ENCODE peak calls at places on chromosomes 12 and 14, in nine cellular contexts. M is uterus, C is mammary epithelial cell, I is lower lobe of right lung, F is hepatocyte, Q is GM12878, A is astrocyte of the spinal cord, D is astrocyte of the cerebellum, O is HFF-Myc. N is an unnamed sample.

GRCh38 chr12:15899282-15899870 is 11.8 kb upstream of the DERA start:
- DNase-seq in M (no peak), C (no peak), I (no peak), F (peak), Q (no peak), A (no peak), D (no peak), O (no peak), N (no peak)

GRCh38 chr14:67526676-67527459 is 6.2 kb upstream of the PLEKHH1 start:
- DNase-seq in M (no peak), C (peak), I (no peak), F (peak), Q (peak), A (peak), D (peak), O (peak), N (no peak)

GRCh38 chr12:20374775-20375174 is 6.4 kb downstream of the PDE3A start:
- DNase-seq in M (no peak), C (no peak), I (no peak), F (no peak), Q (no peak), A (no peak), D (no peak), O (no peak), N (no peak)

GRCh38 chr12:26520154-26520553 is 312.8 kb downstream of the ITPR2 start:
- DNase-seq in M (no peak), C (no peak), I (no peak), F (no peak), Q (no peak), A (no peak), D (no peak), O (no peak), N (no peak)

GRCh38 chr12:122350444-122350843 is 72.0 kb downstream of the CLIP1 start:
- DNase-seq in M (peak), C (no peak), I (no peak), F (no peak), Q (no peak), A (peak), D (peak), O (no peak), N (no peak)

GRCh38 chr12:31000751-31001150 is 72.9 kb upstream of the DDX11 start:
- DNase-seq in M (no peak), C (peak), I (no peak), F (no peak), Q (no peak), A (peak), D (peak), O (no peak), N (no peak)

GRCh38 chr12:42865282-42865681 is 275.7 kb upstream of the PRICKLE1 start:
- DNase-seq in M (no peak), C (peak), I (no peak), F (no peak), Q (no peak), A (no peak), D (no peak), O (no peak), N (peak)

GRCh38 chr12:115661103-115661502 is 616.4 kb downstream of the MED13L start:
- DNase-seq in M (no peak), C (no peak), I (no peak), F (no peak), Q (no peak), A (peak), D (peak), O (peak), N (peak)

GRCh38 chr12:120157678-120158077 is 36.8 kb downstream of the GCN1 start:
- DNase-seq in M (no peak), C (no peak), I (no peak), F (no peak), Q (no peak), A (no peak), D (no peak), O (no peak), N (no peak)

GRCh38 chr12:27504506-27504905 is 19.5 kb upstream of the PPFIBP1 start:
- DNase-seq in M (no peak), C (no peak), I (no peak), F (no peak), Q (no peak), A (peak), D (no peak), O (no peak), N (no peak)

GRCh38 chr14:96261772-96262485 is 5.9 kb downstream of the BDKRB1 start:
- DNase-seq in M (no peak), C (no peak), I (no peak), F (no peak), Q (no peak), A (no peak), D (no peak), O (no peak), N (no peak)

GRCh38 chr14:42944284-42944683 is 1337.6 kb downstream of the LRFN5 start:
- DNase-seq in M (no peak), C (no peak), I (no peak), F (no peak), Q (no peak), A (peak), D (peak), O (no peak), N (no peak)

GRCh38 chr12:103801709-103802585 is 39.1 kb downstream of the NT5DC3 start:
- DNase-seq in M (peak), C (peak), I (no peak), F (no peak), Q (no peak), A (peak), D (no peak), O (no peak), N (no peak)

GRCh38 chr14:34722723-34723545 is 8.5 kb upstream of the CFL2 start:
- DNase-seq in M (peak), C (peak), I (no peak), F (peak), Q (no peak), A (peak), D (no peak), O (peak), N (no peak)

GRCh38 chr12:113861708-113862312 is 104.3 kb downstream of the RBM19 start:
- DNase-seq in M (no peak), C (no peak), I (no peak), F (no peak), Q (no peak), A (no peak), D (no peak), O (no peak), N (no peak)

GRCh38 chr14:50082784-50083466 is 33.4 kb downstream of the VCPKMT start:
- DNase-seq in M (no peak), C (peak), I (no peak), F (no peak), Q (peak), A (peak), D (no peak), O (no peak), N (no peak)

GRCh38 chr12:115012861-115013667 is 329.1 kb upstream of the TBX3 start:
- DNase-seq in M (no peak), C (no peak), I (no peak), F (peak), Q (no peak), A (no peak), D (no peak), O (no peak), N (no peak)

GRCh38 chr14:74563233-74563585 is 48.8 kb downstream of the LTBP2 start:
- DNase-seq in M (no peak), C (no peak), I (no peak), F (no peak), Q (no peak), A (peak), D (peak), O (no peak), N (no peak)

GRCh38 chr12:78494911-78495310 is 369.7 kb upstream of the SYT1 start:
- DNase-seq in M (no peak), C (peak), I (no peak), F (no peak), Q (no peak), A (peak), D (no peak), O (no peak), N (no peak)

GRCh38 chr14:85471744-85472143 is 58.2 kb upstream of the FLRT2 start:
- DNase-seq in M (peak), C (peak), I (no peak), F (peak), Q (no peak), A (peak), D (peak), O (peak), N (peak)

GRCh38 chr12:57628280-57629191 is 4.5 kb downstream of the B4GALNT1 start:
- DNase-seq in M (no peak), C (no peak), I (no peak), F (no peak), Q (no peak), A (no peak), D (no peak), O (no peak), N (no peak)

GRCh38 chr14:101075801-101076413 is 172.4 kb upstream of the RTL1 start:
- DNase-seq in M (peak), C (no peak), I (no peak), F (no peak), Q (no peak), A (no peak), D (no peak), O (no peak), N (no peak)

GRCh38 chr14:51453869-51454268 is 197.8 kb upstream of the FRMD6 start:
- DNase-seq in M (no peak), C (peak), I (no peak), F (no peak), Q (no peak), A (no peak), D (no peak), O (no peak), N (no peak)

GRCh38 chr14:37584211-37585100 is 10.6 kb downstream of the FOXA1 start:
- DNase-seq in M (no peak), C (no peak), I (no peak), F (peak), Q (no peak), A (no peak), D (no peak), O (no peak), N (no peak)

GRCh38 chr14:20460458-20461229 is 590 bp downstream of the PIP4P1 start:
- DNase-seq in M (no peak), C (peak), I (peak), F (peak), Q (peak), A (no peak), D (no peak), O (no peak), N (no peak)

GRCh38 chr12:94208433-94208921 is 60.1 kb downstream of the PLXNC1 start:
- DNase-seq in M (no peak), C (no peak), I (no peak), F (no peak), Q (no peak), A (no peak), D (no peak), O (no peak), N (no peak)

GRCh38 chr12:123150273-123150803 is 552 bp downstream of the PITPNM2 start:
- DNase-seq in M (peak), C (no peak), I (peak), F (no peak), Q (no peak), A (no peak), D (no peak), O (no peak), N (no peak)

GRCh38 chr12:76688001-76688400 is 75.9 kb upstream of the ZDHHC17 start:
- DNase-seq in M (no peak), C (no peak), I (no peak), F (no peak), Q (no peak), A (peak), D (peak), O (no peak), N (no peak)

GRCh38 chr14:75871181-75871880 is 110.5 kb downstream of the TGFB3 start:
- DNase-seq in M (no peak), C (no peak), I (no peak), F (peak), Q (no peak), A (peak), D (no peak), O (no peak), N (no peak)

GRCh38 chr12:122079038-122079531 is 529 bp downstream of the MLXIP start:
- DNase-seq in M (no peak), C (peak), I (peak), F (peak), Q (no peak), A (no peak), D (no peak), O (no peak), N (no peak)

GRCh38 chr12:50986961-50987737 is 34.8 kb downstream of the HIGD1C start:
- DNase-seq in M (peak), C (peak), I (no peak), F (peak), Q (no peak), A (peak), D (peak), O (peak), N (peak)

GRCh38 chr14:23653046-23653445 is 16.9 kb downstream of the DHRS2 start:
- DNase-seq in M (no peak), C (no peak), I (no peak), F (no peak), Q (no peak), A (no peak), D (no peak), O (no peak), N (no peak)

GRCh38 chr12:52674416-52674775 is 5.8 kb downstream of the KRT1 start:
- DNase-seq in M (no peak), C (no peak), I (no peak), F (no peak), Q (no peak), A (no peak), D (no peak), O (no peak), N (no peak)

GRCh38 chr12:55072093-55072492 is 52.3 kb downstream of the NEUROD4 start:
- DNase-seq in M (no peak), C (peak), I (peak), F (peak), Q (no peak), A (no peak), D (no peak), O (no peak), N (peak)

GRCh38 chr12:41856228-41856627 is 288.4 kb downstream of the GXYLT1 start:
- DNase-seq in M (no peak), C (no peak), I (no peak), F (no peak), Q (no peak), A (no peak), D (no peak), O (no peak), N (no peak)

GRCh38 chr14:31270196-31270772 is 62.7 kb upstream of the HECTD1 start:
- DNase-seq in M (no peak), C (no peak), I (peak), F (peak), Q (no peak), A (no peak), D (no peak), O (no peak), N (no peak)
- TF ChIP-seq CTCF in M (no peak), C (peak), I (peak), F (peak), Q (peak), A (no peak), D (peak), O (peak), N (no peak)

GRCh38 chr14:79111963-79112362 is 941.8 kb downstream of the NRXN3 start:
- DNase-seq in M (no peak), C (no peak), I (no peak), F (no peak), Q (no peak), A (no peak), D (no peak), O (no peak), N (no peak)
- H3K4me3 ChIP-seq in M (no peak), C (no peak), I (no peak), F (no peak), Q (no peak), A (no peak), D (no peak), O (no peak), N (no peak)

GRCh38 chr12:75503459-75503858 is 8.0 kb downstream of the KRR1 start:
- DNase-seq in M (no peak), C (no peak), I (no peak), F (no peak), Q (no peak), A (no peak), D (no peak), O (no peak), N (no peak)

GRCh38 chr12:75503866-75504265 is 7.5 kb downstream of the KRR1 start:
- DNase-seq in M (no peak), C (no peak), I (no peak), F (no peak), Q (no peak), A (no peak), D (no peak), O (no peak), N (no peak)

GRCh38 chr12:75508159-75508558 is 3.2 kb downstream of the KRR1 start:
- DNase-seq in M (no peak), C (no peak), I (no peak), F (no peak), Q (no peak), A (no peak), D (no peak), O (no peak), N (no peak)

GRCh38 chr12:75509621-75510020 is 1.8 kb downstream of the KRR1 start:
- DNase-seq in M (no peak), C (peak), I (no peak), F (no peak), Q (no peak), A (no peak), D (no peak), O (no peak), N (no peak)

GRCh38 chr12:75505706-75506312 is 5.6 kb downstream of the KRR1 start:
- DNase-seq in M (no peak), C (no peak), I (no peak), F (peak), Q (no peak), A (peak), D (no peak), O (no peak), N (no peak)
- TF ChIP-seq CTCF in M (no peak), C (peak), I (peak), F (peak), Q (peak), A (peak), D (peak), O (peak), N (peak)

GRCh38 chr14:61041704-61042103 is 60.7 kb downstream of the SLC38A6 start:
- DNase-seq in M (no peak), C (no peak), I (no peak), F (no peak), Q (no peak), A (no peak), D (no peak), O (no peak), N (no peak)

GRCh38 chr14:61043506-61043905 is 62.5 kb downstream of the SLC38A6 start:
- DNase-seq in M (no peak), C (no peak), I (no peak), F (no peak), Q (no peak), A (no peak), D (no peak), O (no peak), N (no peak)

GRCh38 chr14:61042220-61042619 is 61.2 kb downstream of the SLC38A6 start:
- DNase-seq in M (no peak), C (no peak), I (no peak), F (no peak), Q (no peak), A (no peak), D (no peak), O (no peak), N (peak)
- H3K4me3 ChIP-seq in M (no peak), C (no peak), I (no peak), F (no peak), Q (no peak), A (no peak), D (no peak), O (no peak), N (no peak)

N was measured in LNCaP clone FGC.